ENCODE peak calls at places on chromosomes 12 and 14, in five cellular contexts. One of them, this sample, is unnamed.

GRCh38 chr12:16347391-16348298 is at the start of gene MGST1:
- DNase-seq in frontal cortex: no peak
- DNase-seq in SHP77: peak
- DNase-seq in neural progenitor cell: peak
- DNase-seq in gastrocnemius medialis: peak
- DNase-seq in this sample: peak

GRCh38 chr14:82855912-82856381 is 1322.3 kb upstream of the SEL1L start:
- DNase-seq in frontal cortex: peak
- DNase-seq in SHP77: peak
- DNase-seq in neural progenitor cell: peak
- DNase-seq in gastrocnemius medialis: no peak
- DNase-seq in this sample: no peak

GRCh38 chr14:91419044-91419397 is 1.4 kb upstream of the CCDC88C start:
- DNase-seq in frontal cortex: no peak
- DNase-seq in SHP77: no peak
- DNase-seq in neural progenitor cell: no peak
- DNase-seq in gastrocnemius medialis: no peak
- DNase-seq in this sample: no peak

GRCh38 chr12:131735863-131736806 is 25.2 kb downstream of the SFSWAP start:
- DNase-seq in frontal cortex: no peak
- DNase-seq in SHP77: no peak
- DNase-seq in neural progenitor cell: no peak
- DNase-seq in gastrocnemius medialis: no peak
- DNase-seq in this sample: no peak

GRCh38 chr12:64252708-64253107 is 30.6 kb upstream of the KICS2 start:
- DNase-seq in frontal cortex: peak
- DNase-seq in SHP77: no peak
- DNase-seq in neural progenitor cell: no peak
- DNase-seq in gastrocnemius medialis: no peak
- DNase-seq in this sample: peak

GRCh38 chr14:99479903-99480855 is 480 bp downstream of the SETD3 start:
- DNase-seq in frontal cortex: peak
- DNase-seq in SHP77: peak
- DNase-seq in neural progenitor cell: peak
- DNase-seq in gastrocnemius medialis: peak
- DNase-seq in this sample: peak

GRCh38 chr12:105226219-105226618 is 9.8 kb downstream of the APPL2 start:
- DNase-seq in frontal cortex: no peak
- DNase-seq in SHP77: no peak
- DNase-seq in neural progenitor cell: no peak
- DNase-seq in gastrocnemius medialis: peak
- DNase-seq in this sample: peak

GRCh38 chr14:62015945-62016344 is 253.7 kb downstream of the SNAPC1 start:
- DNase-seq in frontal cortex: no peak
- DNase-seq in SHP77: peak
- DNase-seq in neural progenitor cell: no peak
- DNase-seq in gastrocnemius medialis: no peak
- DNase-seq in this sample: no peak

GRCh38 chr12:104486943-104487819 is 30.4 kb downstream of the CHST11 start:
- DNase-seq in frontal cortex: no peak
- DNase-seq in SHP77: no peak
- DNase-seq in neural progenitor cell: no peak
- DNase-seq in gastrocnemius medialis: no peak
- DNase-seq in this sample: no peak

GRCh38 chr14:84024231-84024630 is 1505.7 kb upstream of the FLRT2 start:
- DNase-seq in frontal cortex: no peak
- DNase-seq in SHP77: no peak
- DNase-seq in neural progenitor cell: no peak
- DNase-seq in gastrocnemius medialis: no peak
- DNase-seq in this sample: no peak

GRCh38 chr12:113658030-113658655 is 186.5 kb upstream of the LHX5 start:
- DNase-seq in frontal cortex: no peak
- DNase-seq in SHP77: peak
- DNase-seq in neural progenitor cell: no peak
- DNase-seq in gastrocnemius medialis: no peak
- DNase-seq in this sample: no peak

GRCh38 chr12:127429556-127429955 is 837.4 kb upstream of the TMEM132C start:
- DNase-seq in frontal cortex: no peak
- DNase-seq in SHP77: no peak
- DNase-seq in neural progenitor cell: no peak
- DNase-seq in gastrocnemius medialis: no peak
- DNase-seq in this sample: no peak

GRCh38 chr14:103122578-103123127 is 608 bp upstream of the TNFAIP2 start:
- DNase-seq in frontal cortex: no peak
- DNase-seq in SHP77: peak
- DNase-seq in neural progenitor cell: peak
- DNase-seq in gastrocnemius medialis: no peak
- DNase-seq in this sample: no peak

GRCh38 chr12:62363506-62363905 is 103.1 kb upstream of the MON2 start:
- DNase-seq in frontal cortex: no peak
- DNase-seq in SHP77: no peak
- DNase-seq in neural progenitor cell: no peak
- DNase-seq in gastrocnemius medialis: no peak
- DNase-seq in this sample: no peak

This sample was measured in tibial artery.